ENCODE peak calls at places on chromosomes 7 and 10, in five cellular contexts. B is SK-N-SH, Y is GM12878, M is K562, D is HepG2. E is an unnamed sample.

GRCh38 chr10:93075369-93076221 is 1.9 kb downstream of the CYP26A1 start:
- DNase-seq in B (no peak), Y (no peak), M (no peak), D (no peak), E (no peak)

GRCh38 chr10:132306951-132307751 is 599 bp downstream of the STK32C start:
- DNase-seq in B (peak; percentile 83), Y (no peak), M (no peak), D (peak; percentile 57), E (no peak)

GRCh38 chr10:73218466-73219191 is 28.4 kb downstream of the DNAJC9 start:
- DNase-seq in B (peak; percentile 7), Y (no peak), M (peak; percentile 50), D (peak; percentile 35), E (peak; percentile 46)

GRCh38 chr10:128854965-128855364 is 612.1 kb upstream of the MGMT start:
- DNase-seq in B (no peak), Y (no peak), M (no peak), D (peak; percentile 70), E (no peak)

GRCh38 chr10:47081264-47081663 is 170.0 kb downstream of the PTPN20 start:
- DNase-seq in B (no peak), Y (no peak), M (no peak), D (no peak), E (no peak)

GRCh38 chr7:101218236-101219130 is 518 bp downstream of the ZNHIT1 start:
- DNase-seq in B (no peak), Y (no peak), M (no peak), D (no peak), E (no peak)

GRCh38 chr10:132463333-132464255 is 66.6 kb downstream of the PWWP2B start:
- DNase-seq in B (no peak), Y (no peak), M (no peak), D (no peak), E (no peak)

GRCh38 chr10:24589265-24589664 is 134.4 kb downstream of the ARHGAP21 start:
- DNase-seq in B (no peak), Y (no peak), M (no peak), D (no peak), E (no peak)

GRCh38 chr7:94696981-94697670 is 41.2 kb upstream of the SGCE start:
- DNase-seq in B (no peak), Y (no peak), M (no peak), D (peak; percentile 76), E (no peak)

GRCh38 chr7:25862993-25863726 is 288.8 kb upstream of the NFE2L3 start:
- DNase-seq in B (no peak), Y (no peak), M (no peak), D (no peak), E (no peak)

GRCh38 chr10:62231371-62231770 is 37.3 kb downstream of the RTKN2 start:
- DNase-seq in B (no peak), Y (no peak), M (no peak), D (peak; percentile 6), E (no peak)

GRCh38 chr10:73968101-73968515 is 29.8 kb upstream of the VCL start:
- DNase-seq in B (no peak), Y (no peak), M (no peak), D (no peak), E (no peak)

GRCh38 chr7:155754165-155754564 is 58.1 kb downstream of the SHH start:
- DNase-seq in B (no peak), Y (no peak), M (no peak), D (no peak), E (no peak)

GRCh38 chr10:98202378-98202777 is 65.6 kb downstream of the LOXL4 start:
- DNase-seq in B (no peak), Y (no peak), M (no peak), D (no peak), E (no peak)

GRCh38 chr10:124732931-124733536 is 11.1 kb downstream of the FAM53B start:
- DNase-seq in B (no peak), Y (peak; percentile 77), M (no peak), D (no peak), E (no peak)

GRCh38 chr7:36155811-36156361 is 2.8 kb downstream of the EEPD1 start:
- DNase-seq in B (peak; percentile 54), Y (no peak), M (no peak), D (no peak), E (no peak)

GRCh38 chr10:78222096-78222790 is 188.6 kb downstream of the RPS24 start:
- DNase-seq in B (no peak), Y (no peak), M (no peak), D (no peak), E (no peak)

GRCh38 chr10:95374597-95375209 is 83.9 kb upstream of the PDLIM1 start:
- DNase-seq in B (peak; percentile 73), Y (no peak), M (peak; percentile 81), D (peak; percentile 79), E (peak; percentile 90)

GRCh38 chr10:1361411-1362105 is 305.4 kb downstream of the WDR37 start:
- DNase-seq in B (peak; percentile 58), Y (no peak), M (no peak), D (no peak), E (no peak)

GRCh38 chr10:110002801-110003523 is 4.8 kb upstream of the ADD3 start:
- DNase-seq in B (no peak), Y (no peak), M (no peak), D (no peak), E (no peak)

GRCh38 chr7:2530076-2530967 is 10.7 kb downstream of the LFNG start:
- DNase-seq in B (no peak), Y (peak; percentile 39), M (peak; percentile 78), D (no peak), E (no peak)

GRCh38 chr10:125048101-125048864 is 106.4 kb downstream of the ZRANB1 start:
- DNase-seq in B (peak; percentile 88), Y (no peak), M (peak; percentile 79), D (peak; percentile 52), E (peak; percentile 92)

GRCh38 chr7:79820387-79820786 is 314.2 kb upstream of the GNAI1 start:
- DNase-seq in B (peak; percentile 52), Y (no peak), M (no peak), D (no peak), E (peak; percentile 37)
- TF ChIP-seq FOXM1 in B (no peak), Y (no peak), M (no peak), D (no peak), E (no peak)

GRCh38 chr10:70812814-70813213 is 2.9 kb upstream of the SGPL1 start:
- DNase-seq in B (no peak), Y (no peak), M (no peak), D (no peak), E (no peak)
- TF ChIP-seq FOXM1 in B (no peak), Y (no peak), M (no peak), D (no peak), E (no peak)

GRCh38 chr7:106655703-106656498 is 5.1 kb downstream of the CCDC71L start:
- DNase-seq in B (no peak), Y (no peak), M (no peak), D (no peak), E (no peak)
- TF ChIP-seq FOXM1 in B (no peak), Y (no peak), M (no peak), D (no peak), E (no peak)

GRCh38 chr7:66669088-66669487 is 40.4 kb downstream of the KCTD7 start:
- DNase-seq in B (no peak), Y (no peak), M (no peak), D (peak; percentile 31), E (no peak)
- TF ChIP-seq FOXM1 in B (no peak), Y (no peak), M (no peak), D (no peak), E (no peak)

GRCh38 chr7:105219771-105220160 is 169.0 kb downstream of the SRPK2 start:
- DNase-seq in B (no peak), Y (no peak), M (no peak), D (no peak), E (no peak)
- TF ChIP-seq FOXM1 in B (no peak), Y (no peak), M (no peak), D (no peak), E (no peak)

GRCh38 chr10:65611592-65611991 is 1314.2 kb upstream of the LRRTM3 start:
- DNase-seq in B (no peak), Y (no peak), M (no peak), D (no peak), E (no peak)
- TF ChIP-seq FOXM1 in B (no peak), Y (no peak), M (no peak), D (no peak), E (no peak)

DNA sequence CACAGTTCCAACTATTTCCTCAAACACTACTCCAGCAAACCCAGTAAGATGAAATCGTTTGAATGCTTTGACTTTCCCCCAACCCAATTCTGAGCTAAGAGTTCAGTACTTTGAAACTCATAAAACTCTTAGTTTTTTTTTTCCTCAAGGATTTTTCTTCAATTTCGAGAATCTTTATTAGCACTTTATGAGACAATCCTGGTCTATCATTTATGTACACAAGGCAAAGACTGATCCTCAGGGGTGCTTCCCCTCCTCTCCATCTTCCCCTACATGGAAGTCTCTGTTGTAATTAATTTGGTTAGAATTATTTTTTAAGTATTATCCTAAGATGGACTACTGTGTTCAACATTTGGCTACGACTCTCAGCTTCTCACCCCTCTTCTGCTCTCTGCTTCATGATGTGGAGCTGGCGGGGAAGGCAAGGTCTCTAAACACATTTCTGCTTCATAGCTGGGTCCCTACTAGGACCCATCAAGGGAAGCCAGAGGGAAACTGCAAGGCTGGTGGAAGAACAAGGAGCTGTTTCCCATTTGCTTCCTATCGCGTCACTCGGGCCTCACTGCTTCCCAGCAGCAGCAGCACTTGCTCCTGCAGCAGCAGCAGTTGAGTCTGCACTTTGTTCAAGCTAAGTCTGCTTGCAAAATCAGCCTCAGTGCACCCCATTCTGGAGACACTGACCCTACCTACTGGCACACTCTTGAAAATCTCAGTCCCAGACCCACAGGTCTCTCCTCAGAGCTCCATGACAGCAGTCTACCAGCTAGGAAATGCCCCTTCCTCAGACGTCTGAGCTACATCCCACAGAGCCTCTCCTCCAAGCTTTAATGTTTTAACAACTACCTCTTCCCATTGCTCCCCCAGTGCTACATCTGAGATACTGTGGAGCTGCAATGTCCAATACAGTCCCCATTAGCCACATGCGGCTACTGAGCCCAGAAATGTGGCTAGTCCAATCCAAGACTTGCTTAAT is 90.0 kb downstream of the CHCHD3 start:
- DNase-seq in B (peak; percentile 14), Y (no peak), M (no peak), D (no peak), E (no peak)
- TF ChIP-seq FOXM1 in B (no peak), Y (no peak), M (no peak), D (no peak), E (no peak)

GRCh38 chr7:65800890-65801341 is 72.0 kb upstream of the VKORC1L1 start:
- DNase-seq in B (no peak), Y (no peak), M (no peak), D (no peak), E (no peak)
- TF ChIP-seq FOXM1 in B (no peak), Y (no peak), M (no peak), D (no peak), E (no peak)

DNA sequence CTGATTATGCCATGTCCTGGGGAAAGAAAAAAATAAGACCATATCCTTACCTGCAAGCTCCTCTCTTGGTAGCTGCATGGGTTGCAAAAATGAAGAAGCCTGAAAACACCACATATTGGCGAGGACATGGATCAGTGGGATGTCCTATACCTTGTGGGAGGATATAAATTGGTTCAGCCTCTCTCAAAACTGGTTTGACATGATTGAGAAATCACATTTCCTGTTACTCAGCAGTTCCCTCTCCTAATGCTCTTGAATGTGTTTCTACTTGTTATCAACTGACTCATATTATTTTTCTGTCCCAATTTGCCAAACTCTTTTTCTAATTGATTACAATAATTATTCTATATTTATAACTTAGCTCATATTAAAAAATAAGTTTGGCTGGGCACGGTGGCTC is 380.2 kb downstream of the EXOC4 start:
- DNase-seq in B (no peak), Y (no peak), M (no peak), D (no peak), E (no peak)
- TF ChIP-seq FOXM1 in B (no peak), Y (no peak), M (no peak), D (no peak), E (no peak)